ENCODE peak calls at places on chromosomes 5 and 9, in five cellular contexts. D, C, A, Q and H are unnamed samples.

GRCh38 chr5:81856948-81857928 is 106.3 kb upstream of the SSBP2 start:
- DNase-seq in D (no peak), C (no peak), A (peak), Q (peak), H (peak)

GRCh38 chr9:125099816-125100215 is 43.5 kb downstream of the SCAI start:
- DNase-seq in D (no peak), C (no peak), A (no peak), Q (no peak), H (no peak)

GRCh38 chr9:126953089-126953809 is 38.7 kb downstream of the RALGPS1 start:
- DNase-seq in D (no peak), C (no peak), A (no peak), Q (no peak), H (no peak)

GRCh38 chr5:158765407-158765806 is 334.3 kb downstream of the EBF1 start:
- DNase-seq in D (no peak), C (no peak), A (peak), Q (peak), H (no peak)

GRCh38 chr5:179268966-179269693 is 76.1 kb downstream of the ADAMTS2 start:
- DNase-seq in D (peak), C (no peak), A (no peak), Q (no peak), H (no peak)

GRCh38 chr9:33165263-33166151 is 1.6 kb downstream of the B4GALT1 start:
- DNase-seq in D (no peak), C (no peak), A (peak), Q (peak), H (peak)

GRCh38 chr9:137967280-137967943 is 89.8 kb downstream of the CACNA1B start:
- DNase-seq in D (no peak), C (no peak), A (no peak), Q (no peak), H (no peak)

GRCh38 chr5:179404321-179405053 is 59.2 kb upstream of the ADAMTS2 start:
- DNase-seq in D (peak), C (no peak), A (no peak), Q (no peak), H (peak)

GRCh38 chr5:92822183-92822582 is 758.8 kb downstream of the NR2F1-AS1 start:
- DNase-seq in D (no peak), C (no peak), A (no peak), Q (no peak), H (no peak)

GRCh38 chr5:106116682-106117081 is 1554.1 kb downstream of the EFNA5 start:
- DNase-seq in D (no peak), C (no peak), A (no peak), Q (no peak), H (no peak)
- H3K27ac ChIP-seq in D (peak), C (no peak), A (no peak), Q (no peak), H (no peak)

DNA sequence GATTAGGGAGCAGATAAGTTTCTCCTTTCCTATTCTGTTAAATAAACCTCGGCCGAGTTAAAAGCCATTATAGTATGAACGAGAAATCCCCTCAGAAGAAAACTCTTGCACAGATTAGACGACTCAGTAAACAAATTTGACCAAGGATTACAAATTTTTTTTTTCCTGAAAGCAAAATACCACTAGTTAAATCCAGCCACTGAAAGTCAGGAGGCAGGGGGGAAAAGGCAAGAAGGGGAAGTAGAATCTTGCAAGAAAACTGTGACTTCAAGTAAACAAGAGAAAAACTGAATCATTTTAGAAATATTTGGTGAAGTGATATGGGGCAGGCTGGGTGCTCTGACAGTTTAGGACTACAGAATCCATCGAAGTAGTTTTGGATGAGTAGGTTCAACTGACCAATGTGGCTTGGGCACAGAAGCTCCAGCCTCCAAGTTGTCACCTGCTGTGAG is 251.0 kb downstream of the DENND1A start:
- DNase-seq in D (no peak), C (no peak), A (no peak), Q (no peak), H (no peak)
- H3K4me3 ChIP-seq in D (no peak), C (no peak), A (no peak), Q (peak), H (no peak)

GRCh38 chr9:113569472-113570060 is 106.0 kb downstream of the RGS3 start:
- DNase-seq in D (no peak), C (no peak), A (no peak), Q (no peak), H (peak)
- H3K27ac ChIP-seq in D (no peak), C (no peak), A (no peak), Q (no peak), H (no peak)

GRCh38 chr5:126863402-126863801 is 86.5 kb downstream of the LMNB1 start:
- DNase-seq in D (no peak), C (no peak), A (no peak), Q (no peak), H (no peak)
- H3K4me3 ChIP-seq in D (no peak), C (no peak), A (no peak), Q (no peak), H (no peak)

DNA sequence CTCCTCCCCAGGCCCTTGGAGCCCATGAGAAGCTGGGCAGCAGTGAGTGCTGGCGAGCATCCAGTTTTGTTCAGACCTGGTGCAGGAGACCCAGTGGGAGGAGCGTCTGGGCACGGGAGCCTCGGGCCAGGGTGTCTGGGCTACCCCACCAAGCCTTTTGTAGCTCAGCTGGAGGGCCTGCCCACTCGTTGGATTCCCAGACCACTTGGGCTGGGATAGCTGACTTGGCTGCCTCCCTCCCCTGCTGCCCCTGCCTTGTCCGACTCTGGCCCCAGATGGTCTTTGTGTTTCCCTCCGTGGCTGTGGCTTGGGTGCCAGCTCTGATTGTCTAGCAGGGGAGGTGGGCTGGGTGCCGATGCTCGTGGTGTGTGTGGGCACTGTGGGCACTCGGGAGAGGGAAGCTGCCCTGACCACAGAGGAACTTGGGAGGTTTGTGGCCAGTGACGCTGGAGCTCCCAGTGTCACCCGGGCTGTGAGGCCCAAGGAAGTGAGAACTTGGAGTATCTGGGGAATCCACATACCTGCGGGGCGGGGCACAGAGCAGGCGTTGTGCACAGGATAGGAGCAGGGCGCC is 47.3 kb downstream of the WNK2 start:
- DNase-seq in D (no peak), C (no peak), A (no peak), Q (no peak), H (no peak)
- H3K27ac ChIP-seq in D (no peak), C (no peak), A (no peak), Q (no peak), H (no peak)